ENCODE peak calls at places on chromosomes 13 and 19, in ten cellular contexts. W is vagina, J is IMR-90, N is ovary, K is stomach, B is heart left ventricle, V is sigmoid colon, T is esophagus squamous epithelium, G is HCT116, U is A549. C is an unnamed sample. For H3K4me1, the result is how much of the 10 kb centered on the place peaks cover.

GRCh38 chr13:30705672-30706071 is 29.7 kb upstream of the ALOX5AP start:
- DNase-seq in W (no peak), J (no peak), N (no peak), K (no peak), B (no peak), V (no peak), T (no peak), G (no peak), U (no peak), C (no peak)

GRCh38 chr19:38975861-38976271 is 324 bp upstream of the FBXO17 start:
- DNase-seq in W (no peak), J (peak), N (no peak), K (no peak), B (no peak), V (no peak), T (no peak), G (no peak), U (peak), C (peak)

GRCh38 chr13:92951273-92951820 is 275.3 kb upstream of the GPC6 start:
- DNase-seq in W (no peak), J (no peak), N (no peak), K (no peak), B (no peak), V (no peak), T (no peak), G (no peak), U (no peak), C (no peak)

GRCh38 chr13:36353001-36353400 is 6.8 kb upstream of the SPART start:
- DNase-seq in W (no peak), J (no peak), N (no peak), K (no peak), B (no peak), V (no peak), T (no peak), G (no peak), U (no peak), C (no peak)

GRCh38 chr19:53055117-53055516 is 10.6 kb downstream of the ERVV-2 start:
- DNase-seq in W (no peak), J (peak), N (no peak), K (no peak), B (no peak), V (no peak), T (no peak), G (no peak), U (no peak), C (no peak)

GRCh38 chr19:21328885-21329605 is at the start of gene ZNF708:
- DNase-seq in W (peak), J (peak), N (peak), K (peak), B (peak), V (peak), T (peak), G (peak), U (peak), C (peak)

GRCh38 chr19:2223959-2224358 is 12.2 kb downstream of the PLEKHJ1 start:
- DNase-seq in W (no peak), J (no peak), N (no peak), K (no peak), B (no peak), V (no peak), T (no peak), G (no peak), U (no peak), C (no peak)

GRCh38 chr19:6017576-6017975 is 39.6 kb upstream of the RANBP3 start:
- DNase-seq in W (no peak), J (no peak), N (no peak), K (no peak), B (no peak), V (peak), T (no peak), G (no peak), U (no peak), C (no peak)

GRCh38 chr19:49224856-49225255 is 67.3 kb downstream of the TRPM4 start:
- DNase-seq in W (no peak), J (peak), N (no peak), K (peak), B (peak), V (no peak), T (no peak), G (peak), U (peak), C (peak)

GRCh38 chr13:112832811-112833210 is 136.2 kb upstream of the MCF2L start:
- DNase-seq in W (no peak), J (no peak), N (no peak), K (no peak), B (no peak), V (no peak), T (no peak), G (no peak), U (no peak), C (no peak)

GRCh38 chr13:33310245-33311038 is 24.9 kb upstream of the STARD13 start:
- DNase-seq in W (no peak), J (no peak), N (no peak), K (no peak), B (no peak), V (no peak), T (no peak), G (no peak), U (no peak), C (no peak)

GRCh38 chr19:45391346-45391745 is 13.5 kb downstream of the PPP1R13L start:
- DNase-seq in W (no peak), J (peak), N (no peak), K (no peak), B (no peak), V (no peak), T (no peak), G (no peak), U (no peak), C (no peak)

GRCh38 chr19:45382426-45382825 is 12.1 kb upstream of the ERCC2 start:
- DNase-seq in W (no peak), J (no peak), N (no peak), K (no peak), B (no peak), V (no peak), T (no peak), G (no peak), U (no peak), C (no peak)

GRCh38 chr19:45380107-45380506 is 9.7 kb upstream of the ERCC2 start:
- DNase-seq in W (no peak), J (no peak), N (no peak), K (no peak), B (no peak), V (no peak), T (no peak), G (no peak), U (no peak), C (no peak)

DNA sequence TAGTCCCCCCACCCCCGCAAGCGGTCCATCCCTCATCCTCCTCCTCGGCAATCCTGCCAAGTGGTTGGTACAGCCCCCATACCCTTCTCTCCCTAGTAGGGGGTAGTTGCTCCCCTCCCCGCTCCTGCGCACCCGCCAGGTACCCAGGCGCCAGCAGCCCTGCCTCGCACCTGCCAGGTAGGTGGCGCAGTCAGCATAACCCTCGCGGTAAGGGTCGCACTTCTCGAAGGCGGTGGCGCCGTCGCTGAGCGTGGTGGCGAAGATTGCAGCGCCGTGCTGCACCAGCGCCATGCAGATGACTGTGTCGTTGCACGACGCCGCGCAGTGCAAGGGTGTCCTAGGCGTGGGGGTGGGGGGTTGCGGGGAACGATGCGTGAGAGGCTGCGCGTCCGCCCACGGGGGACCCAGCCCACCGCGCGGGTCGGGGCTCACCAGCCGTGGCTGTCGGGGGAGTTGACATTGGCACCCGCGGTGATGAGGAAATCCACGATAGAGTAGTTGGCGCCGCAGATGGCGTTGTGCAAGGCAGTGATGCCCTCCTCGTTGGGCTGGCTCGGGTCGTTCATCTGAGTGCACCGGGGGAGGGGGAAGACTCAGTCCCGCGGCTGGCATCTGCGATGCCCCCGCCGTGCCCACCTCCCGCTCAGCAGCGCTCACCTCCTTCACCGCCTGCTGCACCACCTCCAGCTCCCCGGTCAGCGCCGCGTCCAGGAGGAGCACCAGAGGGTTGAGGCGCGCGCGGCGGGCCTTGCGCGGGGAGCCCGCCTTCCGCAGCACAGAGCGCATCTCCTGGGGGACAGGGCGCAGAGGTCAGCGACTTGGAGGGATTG is 15.2 kb upstream of the ERCC2 start:
- DNase-seq in W (no peak), J (no peak), N (no peak), K (no peak), B (no peak), V (no peak), T (no peak), G (no peak), U (no peak), C (no peak)
- TF ChIP-seq POLR2A in W (no peak), J (no peak), N (no peak), K (no peak), B (no peak), V (no peak), T (no peak), G (no peak), U (no peak), C (no peak)

GRCh38 chr13:110376120-110376519 is 69.0 kb downstream of the COL4A2 start:
- DNase-seq in W (no peak), J (no peak), N (no peak), K (no peak), B (no peak), V (no peak), T (no peak), G (no peak), U (no peak), C (no peak)
- H3K4me3 ChIP-seq in W (no peak), J (no peak), N (no peak), K (no peak), B (no peak), V (no peak), T (no peak), G (no peak), U (no peak), C (no peak)

GRCh38 chr13:60286707-60287106 is 110.3 kb upstream of the TDRD3 start:
- DNase-seq in W (no peak), J (no peak), N (no peak), K (no peak), B (no peak), V (no peak), T (no peak), G (no peak), U (no peak), C (no peak)

GRCh38 chr13:60282708-60283107 is 114.3 kb upstream of the TDRD3 start:
- DNase-seq in W (no peak), J (no peak), N (no peak), K (no peak), B (no peak), V (no peak), T (no peak), G (no peak), U (no peak), C (no peak)

DNA sequence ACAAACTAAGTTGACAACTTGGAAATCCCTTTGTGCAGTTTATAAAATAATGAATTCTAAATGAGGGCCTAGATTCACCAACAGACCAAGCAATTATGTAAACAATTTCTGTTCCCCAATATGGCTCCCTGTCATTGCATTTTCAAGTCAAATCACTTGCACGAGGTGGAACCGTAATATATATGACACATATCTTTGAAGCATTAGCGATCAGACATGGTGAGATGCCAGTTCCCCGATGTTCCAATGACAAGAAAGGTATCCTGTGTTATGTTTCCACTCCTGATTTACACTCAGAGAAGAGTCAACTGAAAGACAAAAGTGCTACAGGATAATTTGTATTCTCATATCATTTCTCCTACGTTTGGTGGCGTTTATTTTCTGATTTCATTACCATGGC is 108.5 kb upstream of the TDRD3 start:
- DNase-seq in W (no peak), J (no peak), N (no peak), K (no peak), B (no peak), V (no peak), T (no peak), G (no peak), U (no peak), C (no peak)
- H3K4me1 ChIP-seq in W (under half), J (under half), N (under half), K (under half), B (under half), V (under half), T (under half), G (under half), U (under half), C (under half)

DNA sequence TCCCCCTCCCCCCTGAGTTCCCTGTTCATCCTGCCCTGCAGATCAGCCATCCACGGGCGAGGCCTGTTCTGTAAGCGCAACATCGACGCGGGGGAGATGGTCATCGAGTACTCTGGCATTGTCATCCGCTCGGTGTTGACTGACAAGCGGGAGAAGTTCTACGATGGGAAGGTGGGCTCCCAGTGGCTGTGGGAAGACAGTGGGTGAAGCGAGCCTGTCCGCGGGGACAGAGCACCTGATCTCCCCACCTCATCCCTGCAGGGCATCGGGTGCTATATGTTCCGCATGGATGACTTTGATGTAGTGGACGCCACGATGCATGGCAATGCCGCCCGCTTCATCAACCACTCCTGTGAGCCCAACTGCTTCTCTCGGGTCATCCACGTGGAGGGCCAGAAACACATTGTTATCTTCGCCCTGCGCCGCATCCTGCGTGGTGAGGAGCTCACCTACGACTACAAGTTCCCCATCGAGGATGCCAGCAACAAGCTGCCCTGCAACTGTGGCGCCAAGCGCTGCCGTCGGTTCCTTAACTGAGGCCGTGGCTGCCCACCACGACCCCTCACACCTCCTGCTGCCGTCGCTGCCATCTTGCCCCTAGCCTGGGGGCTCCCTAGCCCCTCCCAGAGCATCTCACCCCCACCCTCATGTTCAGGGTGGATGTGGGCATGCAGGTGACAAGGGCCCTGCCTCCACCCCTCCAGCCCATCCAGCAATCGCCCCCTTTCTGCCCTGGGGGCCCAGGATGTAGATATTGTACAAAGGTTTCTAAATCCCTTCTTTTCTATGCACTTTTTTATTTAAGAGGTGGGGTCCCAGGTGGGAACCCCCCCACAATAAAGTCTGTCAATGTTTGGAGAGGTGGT is 4.0 kb downstream of the IGFLR1 start:
- DNase-seq in W (no peak), J (no peak), N (no peak), K (no peak), B (no peak), V (no peak), T (no peak), G (no peak), U (no peak), C (no peak)
- TF ChIP-seq POLR2A in W (no peak), J (no peak), N (no peak), K (no peak), B (no peak), V (no peak), T (no peak), G (no peak), U (no peak), C (no peak)

GRCh38 chr19:10418281-10419199 is 1.8 kb upstream of the PDE4A start:
- DNase-seq in W (no peak), J (no peak), N (no peak), K (no peak), B (no peak), V (no peak), T (no peak), G (no peak), U (no peak), C (no peak)
- H3K4me3 ChIP-seq in W (no peak), J (no peak), N (no peak), K (no peak), B (no peak), V (no peak), T (no peak), G (peak), U (peak), C (no peak)

GRCh38 chr19:655691-656090 is 7.3 kb downstream of the RNF126 start:
- DNase-seq in W (no peak), J (no peak), N (no peak), K (no peak), B (no peak), V (no peak), T (no peak), G (no peak), U (no peak), C (no peak)
- H3K4me1 ChIP-seq in W (under half), J (under half), N (under half), K (half or more), B (under half), V (under half), T (under half), G (under half), U (under half), C (under half)

GRCh38 chr13:110126391-110126961 is 180.5 kb downstream of the COL4A1 start:
- DNase-seq in W (no peak), J (peak), N (no peak), K (no peak), B (peak), V (peak), T (no peak), G (no peak), U (no peak), C (no peak)
- TF ChIP-seq POLR2A in W (no peak), J (peak), N (no peak), K (no peak), B (peak), V (no peak), T (no peak), G (no peak), U (no peak), C (no peak)

DNA sequence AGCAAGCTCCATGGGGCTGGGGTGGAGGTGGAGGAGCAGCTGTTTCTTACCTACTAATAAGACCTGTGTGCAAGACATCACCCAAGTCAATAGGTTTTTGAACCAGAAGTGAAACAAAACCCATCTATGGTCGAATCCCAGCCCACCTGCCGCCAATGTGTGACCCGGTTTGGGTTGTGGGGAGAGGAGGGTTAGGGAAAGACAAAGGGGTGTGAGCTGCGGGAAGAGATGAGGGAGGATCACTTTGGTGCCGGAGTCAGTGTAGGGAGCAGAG is 641 bp downstream of the LPAR2 start:
- DNase-seq in W (no peak), J (no peak), N (no peak), K (no peak), B (no peak), V (no peak), T (no peak), G (no peak), U (no peak), C (no peak)
- H3K4me3 ChIP-seq in W (peak), J (no peak), N (peak), K (peak), B (no peak), V (peak), T (peak), G (peak), U (no peak), C (peak)

GRCh38 chr19:3368848-3369336 is 2.5 kb downstream of the NFIC start:
- DNase-seq in W (no peak), J (peak), N (no peak), K (no peak), B (no peak), V (no peak), T (no peak), G (no peak), U (no peak), C (no peak)
- H3K4me1 ChIP-seq in W (half or more), J (under half), N (under half), K (half or more), B (under half), V (under half), T (under half), G (under half), U (under half), C (half or more)

C was measured in body of pancreas.